ENCODE peak calls at places on chromosomes 5 and 9, in ten cellular contexts. One of them, this sample, is unnamed.

GRCh38 chr5:111278824-111279504 is 54.8 kb downstream of the CAMK4 start:
- DNase-seq in astrocyte of the spinal cord: peak
- DNase-seq in tibial nerve: peak
- DNase-seq in CD8-positive, alpha-beta T cell: peak
- DNase-seq in fibroblast of the aortic adventitia: peak
- DNase-seq in body of pancreas: peak
- DNase-seq in astrocyte of the cerebellum: peak
- DNase-seq in fibroblast of pulmonary artery: peak
- DNase-seq in prostate gland: peak
- DNase-seq in left lung: peak
- DNase-seq in this sample: peak

GRCh38 chr9:127754761-127755557 is 19.9 kb upstream of the TOR2A start:
- DNase-seq in astrocyte of the spinal cord: no peak
- DNase-seq in tibial nerve: no peak
- DNase-seq in CD8-positive, alpha-beta T cell: no peak
- DNase-seq in fibroblast of the aortic adventitia: no peak
- DNase-seq in body of pancreas: no peak
- DNase-seq in astrocyte of the cerebellum: no peak
- DNase-seq in fibroblast of pulmonary artery: no peak
- DNase-seq in prostate gland: no peak
- DNase-seq in left lung: no peak
- DNase-seq in this sample: no peak

GRCh38 chr5:176466245-176466871 is 18.2 kb downstream of the FAF2 start:
- DNase-seq in astrocyte of the spinal cord: peak
- DNase-seq in tibial nerve: peak
- DNase-seq in CD8-positive, alpha-beta T cell: no peak
- DNase-seq in fibroblast of the aortic adventitia: peak
- DNase-seq in body of pancreas: no peak
- DNase-seq in astrocyte of the cerebellum: peak
- DNase-seq in fibroblast of pulmonary artery: peak
- DNase-seq in prostate gland: no peak
- DNase-seq in left lung: no peak
- DNase-seq in this sample: no peak

GRCh38 chr9:82062245-82062644 is 73.7 kb downstream of the SPATA31D1 start:
- DNase-seq in astrocyte of the spinal cord: no peak
- DNase-seq in tibial nerve: no peak
- DNase-seq in CD8-positive, alpha-beta T cell: no peak
- DNase-seq in fibroblast of the aortic adventitia: no peak
- DNase-seq in body of pancreas: no peak
- DNase-seq in astrocyte of the cerebellum: no peak
- DNase-seq in fibroblast of pulmonary artery: no peak
- DNase-seq in prostate gland: no peak
- DNase-seq in left lung: no peak
- DNase-seq in this sample: no peak

GRCh38 chr5:157994271-157994691 is 135.3 kb upstream of the CLINT1 start:
- DNase-seq in astrocyte of the spinal cord: peak
- DNase-seq in tibial nerve: no peak
- DNase-seq in CD8-positive, alpha-beta T cell: peak
- DNase-seq in fibroblast of the aortic adventitia: no peak
- DNase-seq in body of pancreas: no peak
- DNase-seq in astrocyte of the cerebellum: peak
- DNase-seq in fibroblast of pulmonary artery: no peak
- DNase-seq in prostate gland: no peak
- DNase-seq in left lung: no peak
- DNase-seq in this sample: peak

GRCh38 chr5:128380324-128380723 is 157.7 kb downstream of the FBN2 start:
- DNase-seq in astrocyte of the spinal cord: no peak
- DNase-seq in tibial nerve: no peak
- DNase-seq in CD8-positive, alpha-beta T cell: no peak
- DNase-seq in fibroblast of the aortic adventitia: no peak
- DNase-seq in body of pancreas: no peak
- DNase-seq in astrocyte of the cerebellum: no peak
- DNase-seq in fibroblast of pulmonary artery: no peak
- DNase-seq in prostate gland: no peak
- DNase-seq in left lung: no peak
- DNase-seq in this sample: no peak

GRCh38 chr5:109354761-109355160 is 55.0 kb downstream of the PJA2 start:
- DNase-seq in astrocyte of the spinal cord: no peak
- DNase-seq in tibial nerve: no peak
- DNase-seq in CD8-positive, alpha-beta T cell: no peak
- DNase-seq in fibroblast of the aortic adventitia: no peak
- DNase-seq in body of pancreas: peak
- DNase-seq in astrocyte of the cerebellum: no peak
- DNase-seq in fibroblast of pulmonary artery: no peak
- DNase-seq in prostate gland: no peak
- DNase-seq in left lung: no peak
- DNase-seq in this sample: no peak

GRCh38 chr5:18497089-18497488 is 862.8 kb downstream of the TAF11L14 start:
- DNase-seq in astrocyte of the spinal cord: no peak
- DNase-seq in tibial nerve: no peak
- DNase-seq in CD8-positive, alpha-beta T cell: no peak
- DNase-seq in fibroblast of the aortic adventitia: no peak
- DNase-seq in body of pancreas: no peak
- DNase-seq in astrocyte of the cerebellum: no peak
- DNase-seq in fibroblast of pulmonary artery: no peak
- DNase-seq in prostate gland: no peak
- DNase-seq in left lung: no peak
- DNase-seq in this sample: no peak

GRCh38 chr5:42751044-42751443 is 5.6 kb upstream of the CCDC152 start:
- DNase-seq in astrocyte of the spinal cord: no peak
- DNase-seq in tibial nerve: no peak
- DNase-seq in CD8-positive, alpha-beta T cell: no peak
- DNase-seq in fibroblast of the aortic adventitia: no peak
- DNase-seq in body of pancreas: no peak
- DNase-seq in astrocyte of the cerebellum: no peak
- DNase-seq in fibroblast of pulmonary artery: no peak
- DNase-seq in prostate gland: peak
- DNase-seq in left lung: no peak
- DNase-seq in this sample: no peak

GRCh38 chr5:68529581-68529980 is 314.0 kb downstream of the PIK3R1 start:
- DNase-seq in astrocyte of the spinal cord: no peak
- DNase-seq in tibial nerve: no peak
- DNase-seq in CD8-positive, alpha-beta T cell: no peak
- DNase-seq in fibroblast of the aortic adventitia: peak
- DNase-seq in body of pancreas: no peak
- DNase-seq in astrocyte of the cerebellum: no peak
- DNase-seq in fibroblast of pulmonary artery: no peak
- DNase-seq in prostate gland: no peak
- DNase-seq in left lung: no peak
- DNase-seq in this sample: no peak

GRCh38 chr5:71887680-71888079 is 168.6 kb downstream of the CARTPT start:
- DNase-seq in astrocyte of the spinal cord: peak
- DNase-seq in tibial nerve: no peak
- DNase-seq in CD8-positive, alpha-beta T cell: no peak
- DNase-seq in fibroblast of the aortic adventitia: peak
- DNase-seq in body of pancreas: no peak
- DNase-seq in astrocyte of the cerebellum: peak
- DNase-seq in fibroblast of pulmonary artery: peak
- DNase-seq in prostate gland: no peak
- DNase-seq in left lung: no peak
- DNase-seq in this sample: no peak

GRCh38 chr9:92615790-92616189 is 54.1 kb downstream of the IPPK start:
- DNase-seq in astrocyte of the spinal cord: no peak
- DNase-seq in tibial nerve: no peak
- DNase-seq in CD8-positive, alpha-beta T cell: no peak
- DNase-seq in fibroblast of the aortic adventitia: no peak
- DNase-seq in body of pancreas: no peak
- DNase-seq in astrocyte of the cerebellum: no peak
- DNase-seq in fibroblast of pulmonary artery: no peak
- DNase-seq in prostate gland: no peak
- DNase-seq in left lung: no peak
- DNase-seq in this sample: no peak

GRCh38 chr5:95555553-95555952 is 652 bp downstream of the ARSK start:
- DNase-seq in astrocyte of the spinal cord: no peak
- DNase-seq in tibial nerve: no peak
- DNase-seq in CD8-positive, alpha-beta T cell: no peak
- DNase-seq in fibroblast of the aortic adventitia: peak
- DNase-seq in body of pancreas: no peak
- DNase-seq in astrocyte of the cerebellum: no peak
- DNase-seq in fibroblast of pulmonary artery: peak
- DNase-seq in prostate gland: no peak
- DNase-seq in left lung: no peak
- DNase-seq in this sample: peak

GRCh38 chr9:90773593-90773992 is 28.0 kb upstream of the SYK start:
- DNase-seq in astrocyte of the spinal cord: no peak
- DNase-seq in tibial nerve: no peak
- DNase-seq in CD8-positive, alpha-beta T cell: no peak
- DNase-seq in fibroblast of the aortic adventitia: no peak
- DNase-seq in body of pancreas: no peak
- DNase-seq in astrocyte of the cerebellum: no peak
- DNase-seq in fibroblast of pulmonary artery: no peak
- DNase-seq in prostate gland: no peak
- DNase-seq in left lung: no peak
- DNase-seq in this sample: peak

GRCh38 chr5:150626853-150627276 is 13.6 kb upstream of the SYNPO start:
- DNase-seq in astrocyte of the spinal cord: no peak
- DNase-seq in tibial nerve: no peak
- DNase-seq in CD8-positive, alpha-beta T cell: no peak
- DNase-seq in fibroblast of the aortic adventitia: no peak
- DNase-seq in body of pancreas: peak
- DNase-seq in astrocyte of the cerebellum: no peak
- DNase-seq in fibroblast of pulmonary artery: peak
- DNase-seq in prostate gland: no peak
- DNase-seq in left lung: no peak
- DNase-seq in this sample: no peak

GRCh38 chr5:115471674-115472073 is 72.9 kb downstream of the FEM1C start:
- DNase-seq in astrocyte of the spinal cord: no peak
- DNase-seq in tibial nerve: no peak
- DNase-seq in CD8-positive, alpha-beta T cell: no peak
- DNase-seq in fibroblast of the aortic adventitia: no peak
- DNase-seq in body of pancreas: no peak
- DNase-seq in astrocyte of the cerebellum: no peak
- DNase-seq in fibroblast of pulmonary artery: peak
- DNase-seq in prostate gland: no peak
- DNase-seq in left lung: no peak
- DNase-seq in this sample: no peak

DNA sequence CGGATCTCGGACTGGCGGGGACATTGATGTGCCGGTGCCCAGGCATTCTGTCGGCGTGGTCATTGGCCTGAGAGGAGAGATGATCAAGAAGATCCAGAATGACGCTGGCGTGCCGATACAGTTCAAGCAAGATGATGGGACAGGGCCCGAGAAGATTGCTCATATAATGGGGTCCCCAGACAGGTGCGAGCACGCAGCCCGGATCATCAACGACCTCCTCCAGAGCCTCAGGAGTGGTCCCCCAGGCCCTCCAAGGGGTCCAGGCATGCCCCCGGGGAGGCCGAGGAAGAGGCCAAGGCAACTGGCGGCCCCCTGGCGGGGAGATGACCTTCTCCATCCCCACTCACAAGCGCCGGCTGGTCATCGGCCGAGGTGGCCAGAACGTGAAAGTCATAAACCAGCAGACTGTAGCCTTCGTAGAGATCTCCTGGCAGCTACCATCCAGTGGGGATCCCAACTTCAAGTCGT is 106.5 kb upstream of the MTAP start:
- DNase-seq in astrocyte of the spinal cord: no peak
- DNase-seq in tibial nerve: no peak
- DNase-seq in CD8-positive, alpha-beta T cell: no peak
- DNase-seq in fibroblast of the aortic adventitia: no peak
- DNase-seq in body of pancreas: no peak
- DNase-seq in astrocyte of the cerebellum: no peak
- DNase-seq in fibroblast of pulmonary artery: no peak
- DNase-seq in prostate gland: no peak
- DNase-seq in left lung: peak
- DNase-seq in this sample: no peak
- H3K4me3 ChIP-seq in astrocyte of the spinal cord: no peak
- H3K4me3 ChIP-seq in tibial nerve: no peak
- H3K4me3 ChIP-seq in CD8-positive, alpha-beta T cell: no peak
- H3K4me3 ChIP-seq in fibroblast of the aortic adventitia: no peak
- H3K4me3 ChIP-seq in body of pancreas: no peak
- H3K4me3 ChIP-seq in astrocyte of the cerebellum: no peak
- H3K4me3 ChIP-seq in fibroblast of pulmonary artery: no peak
- H3K4me3 ChIP-seq in prostate gland: no peak
- H3K4me3 ChIP-seq in left lung: no peak
- H3K4me3 ChIP-seq in this sample: no peak

GRCh38 chr5:160312960-160313734 is 783 bp upstream of the CCNJL start:
- DNase-seq in astrocyte of the spinal cord: peak
- DNase-seq in tibial nerve: no peak
- DNase-seq in CD8-positive, alpha-beta T cell: no peak
- DNase-seq in fibroblast of the aortic adventitia: no peak
- DNase-seq in body of pancreas: no peak
- DNase-seq in astrocyte of the cerebellum: no peak
- DNase-seq in fibroblast of pulmonary artery: no peak
- DNase-seq in prostate gland: no peak
- DNase-seq in left lung: no peak
- DNase-seq in this sample: no peak
- H3K4me3 ChIP-seq in astrocyte of the spinal cord: peak
- H3K4me3 ChIP-seq in tibial nerve: peak
- H3K4me3 ChIP-seq in CD8-positive, alpha-beta T cell: no peak
- H3K4me3 ChIP-seq in fibroblast of the aortic adventitia: no peak
- H3K4me3 ChIP-seq in body of pancreas: no peak
- H3K4me3 ChIP-seq in astrocyte of the cerebellum: peak
- H3K4me3 ChIP-seq in fibroblast of pulmonary artery: peak
- H3K4me3 ChIP-seq in prostate gland: peak
- H3K4me3 ChIP-seq in left lung: peak
- H3K4me3 ChIP-seq in this sample: peak

GRCh38 chr5:40677456-40677855 is 2.3 kb upstream of the PTGER4 start:
- DNase-seq in astrocyte of the spinal cord: no peak
- DNase-seq in tibial nerve: no peak
- DNase-seq in CD8-positive, alpha-beta T cell: no peak
- DNase-seq in fibroblast of the aortic adventitia: peak
- DNase-seq in body of pancreas: no peak
- DNase-seq in astrocyte of the cerebellum: no peak
- DNase-seq in fibroblast of pulmonary artery: no peak
- DNase-seq in prostate gland: no peak
- DNase-seq in left lung: no peak
- DNase-seq in this sample: no peak
- H3K4me3 ChIP-seq in astrocyte of the spinal cord: peak
- H3K4me3 ChIP-seq in tibial nerve: peak
- H3K4me3 ChIP-seq in CD8-positive, alpha-beta T cell: no peak
- H3K4me3 ChIP-seq in fibroblast of the aortic adventitia: no peak
- H3K4me3 ChIP-seq in body of pancreas: no peak
- H3K4me3 ChIP-seq in astrocyte of the cerebellum: no peak
- H3K4me3 ChIP-seq in fibroblast of pulmonary artery: no peak
- H3K4me3 ChIP-seq in prostate gland: no peak
- H3K4me3 ChIP-seq in left lung: no peak
- H3K4me3 ChIP-seq in this sample: peak

DNA sequence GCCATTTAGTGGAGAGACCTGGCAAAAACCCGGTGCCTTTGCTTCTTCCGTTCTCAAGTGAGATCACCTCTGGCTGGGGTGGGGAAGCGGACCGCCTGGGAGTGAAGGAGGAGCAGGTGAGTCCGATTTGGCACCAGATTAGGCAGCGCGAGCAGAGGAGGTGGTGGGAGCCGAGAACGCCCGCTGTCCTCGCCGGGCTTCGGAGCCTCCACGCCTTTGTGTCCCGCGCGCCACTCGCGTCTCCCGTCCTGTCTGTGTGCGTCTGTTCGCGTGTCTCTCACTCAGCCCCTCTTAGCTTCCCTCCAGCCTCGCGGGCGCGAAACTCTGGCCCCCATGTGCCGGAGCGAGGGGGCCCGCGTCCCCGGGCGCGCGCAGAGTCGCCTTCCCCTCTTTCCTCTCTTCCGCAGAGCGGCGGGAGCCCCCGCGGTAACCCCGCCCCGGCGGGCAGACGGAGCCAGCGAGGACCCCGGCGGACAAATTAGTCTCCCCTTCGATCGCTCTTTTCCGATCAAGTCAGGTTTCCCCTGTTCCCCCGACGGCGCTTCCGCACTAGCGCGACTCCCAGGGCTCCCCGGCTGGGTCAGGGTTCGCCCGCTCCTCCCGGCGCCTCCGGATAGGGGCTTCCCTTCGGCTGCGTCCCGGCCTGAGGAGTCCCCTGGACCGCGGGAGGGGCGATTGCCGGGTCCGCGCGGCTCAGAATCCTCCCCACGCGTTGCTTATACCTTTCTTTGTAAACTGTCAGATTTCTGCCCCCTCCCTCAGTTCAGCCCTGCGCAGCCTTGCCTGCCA is 7.1 kb downstream of the POU4F3 start:
- DNase-seq in astrocyte of the spinal cord: no peak
- DNase-seq in tibial nerve: no peak
- DNase-seq in CD8-positive, alpha-beta T cell: no peak
- DNase-seq in fibroblast of the aortic adventitia: no peak
- DNase-seq in body of pancreas: no peak
- DNase-seq in astrocyte of the cerebellum: no peak
- DNase-seq in fibroblast of pulmonary artery: no peak
- DNase-seq in prostate gland: no peak
- DNase-seq in left lung: peak
- DNase-seq in this sample: no peak
- H3K4me3 ChIP-seq in astrocyte of the spinal cord: no peak
- H3K4me3 ChIP-seq in tibial nerve: no peak
- H3K4me3 ChIP-seq in CD8-positive, alpha-beta T cell: no peak
- H3K4me3 ChIP-seq in fibroblast of the aortic adventitia: no peak
- H3K4me3 ChIP-seq in body of pancreas: no peak
- H3K4me3 ChIP-seq in astrocyte of the cerebellum: peak
- H3K4me3 ChIP-seq in fibroblast of pulmonary artery: no peak
- H3K4me3 ChIP-seq in prostate gland: no peak
- H3K4me3 ChIP-seq in left lung: no peak
- H3K4me3 ChIP-seq in this sample: no peak